ENCODE peak calls at places on chromosomes 16 and 17, in five cellular contexts. U, G, M, S and K are unnamed samples. For H3K27me3, the result is how much of the 10 kb centered on the place peaks cover.

GRCh38 chr16:2860826-2861567 is 3.0 kb upstream of the PRSS22 start:
- DNase-seq in U (no peak), G (no peak), M (no peak), S (no peak), K (peak)

GRCh38 chr17:79713391-79713790 is 17.4 kb upstream of the ENPP7 start:
- DNase-seq in U (no peak), G (no peak), M (no peak), S (no peak), K (no peak)

GRCh38 chr17:80491478-80492342 is 15.3 kb upstream of the NPTX1 start:
- DNase-seq in U (no peak), G (no peak), M (no peak), S (no peak), K (peak)

GRCh38 chr17:72134560-72135399 is 14.0 kb downstream of the SOX9 start:
- DNase-seq in U (no peak), G (no peak), M (no peak), S (no peak), K (peak)

GRCh38 chr16:50093607-50094570 is 28.1 kb downstream of the HEATR3 start:
- DNase-seq in U (no peak), G (no peak), M (peak), S (peak), K (no peak)

GRCh38 chr16:12063435-12063834 is 86.9 kb downstream of the SNX29 start:
- DNase-seq in U (no peak), G (no peak), M (no peak), S (no peak), K (no peak)

GRCh38 chr17:68011199-68011665 is 15.0 kb upstream of the C17orf58 start:
- DNase-seq in U (no peak), G (no peak), M (no peak), S (peak), K (no peak)

GRCh38 chr17:82524540-82524939 is 5.0 kb downstream of the FOXK2 start:
- DNase-seq in U (no peak), G (no peak), M (no peak), S (no peak), K (no peak)

GRCh38 chr17:72150632-72151460 is 30.0 kb downstream of the SOX9 start:
- DNase-seq in U (no peak), G (no peak), M (no peak), S (no peak), K (no peak)

GRCh38 chr16:81448154-81449131 is 3.8 kb downstream of the CMIP start:
- DNase-seq in U (no peak), G (no peak), M (peak), S (no peak), K (no peak)

GRCh38 chr17:49509588-49509917 is 14.5 kb downstream of the NGFR start:
- DNase-seq in U (no peak), G (no peak), M (no peak), S (no peak), K (no peak)

GRCh38 chr17:6453279-6454024 is 9.2 kb downstream of the PIMREG start:
- DNase-seq in U (no peak), G (no peak), M (no peak), S (no peak), K (no peak)

GRCh38 chr16:81485824-81486554 is 41.4 kb downstream of the CMIP start:
- DNase-seq in U (no peak), G (no peak), M (no peak), S (peak), K (no peak)

GRCh38 chr17:82199496-82199895 is 13.1 kb downstream of the CCDC57 start:
- DNase-seq in U (no peak), G (no peak), M (no peak), S (no peak), K (no peak)

DNA sequence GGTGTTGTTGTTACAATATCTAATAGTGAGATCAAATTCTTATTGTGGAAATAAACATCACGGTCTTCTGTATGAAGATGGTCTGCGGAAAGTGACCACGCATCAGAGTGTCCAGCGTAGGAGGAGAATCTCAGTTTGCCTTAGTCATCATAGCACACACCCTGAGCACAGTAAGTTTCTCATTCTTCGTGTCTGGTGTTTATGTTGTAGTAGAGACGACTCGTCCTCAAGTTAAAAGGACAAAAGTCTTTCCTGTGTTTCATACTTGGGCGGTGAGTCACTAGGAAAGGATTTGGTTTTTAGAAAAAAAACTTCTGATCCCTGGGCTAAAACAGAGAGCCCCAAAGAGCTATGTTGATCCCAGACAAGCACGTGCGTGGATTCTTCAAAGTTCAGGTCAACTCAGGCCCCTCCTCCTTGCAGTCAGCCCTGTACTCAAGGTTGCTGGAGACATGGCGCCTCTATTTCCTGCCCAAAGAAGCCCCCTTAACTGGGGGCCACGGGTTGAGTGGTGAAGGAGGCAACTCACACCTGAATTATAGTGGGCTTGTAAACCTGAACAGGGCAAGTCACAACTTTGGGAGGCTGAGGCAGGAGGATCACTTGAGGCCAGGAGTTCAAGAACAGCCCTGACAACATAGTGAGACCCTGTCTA is 170.4 kb downstream of the ZFHX3 start:
- DNase-seq in U (no peak), G (no peak), M (no peak), S (peak), K (peak)
- H3K27ac ChIP-seq in U (no peak), G (peak), M (no peak), S (peak), K (peak)

GRCh38 chr17:39935896-39936295 is 8.4 kb downstream of the LRRC3C start:
- DNase-seq in U (no peak), G (no peak), M (no peak), S (no peak), K (peak)

GRCh38 chr17:39939031-39939430 is 11.5 kb downstream of the LRRC3C start:
- DNase-seq in U (no peak), G (no peak), M (no peak), S (no peak), K (no peak)

GRCh38 chr17:39938140-39938869 is 10.8 kb downstream of the LRRC3C start:
- DNase-seq in U (no peak), G (no peak), M (no peak), S (no peak), K (no peak)

GRCh38 chr17:39939588-39940419 is 12.3 kb downstream of the LRRC3C start:
- DNase-seq in U (no peak), G (no peak), M (no peak), S (peak), K (peak)

DNA sequence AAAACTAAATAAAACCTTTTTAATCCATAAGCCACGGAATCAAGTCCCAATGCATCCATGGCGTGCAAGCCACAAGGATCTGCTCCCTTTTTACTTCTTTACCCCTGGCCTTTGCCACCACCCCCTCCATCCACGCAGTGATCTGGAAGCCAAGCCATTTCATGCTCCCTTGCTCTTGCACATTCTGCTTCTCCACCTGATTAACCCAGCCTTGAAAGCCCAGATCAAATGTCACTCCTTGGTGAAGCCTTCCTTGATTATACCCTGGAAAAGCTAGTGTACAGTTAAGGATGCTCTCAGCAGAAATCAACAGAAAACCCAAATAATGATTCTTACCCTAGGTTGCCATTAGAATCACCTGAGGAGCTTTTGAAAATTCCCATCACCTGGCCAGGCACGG is 9.9 kb downstream of the LRRC3C start:
- DNase-seq in U (no peak), G (no peak), M (no peak), S (no peak), K (no peak)
- H3K4me3 ChIP-seq in U (no peak), G (no peak), M (no peak), S (no peak), K (no peak)

GRCh38 chr17:14201595-14201994 is 35.1 kb downstream of the CDRT15 start:
- DNase-seq in U (no peak), G (no peak), M (no peak), S (no peak), K (no peak)
- H3K27me3 ChIP-seq in U (under half), G (under half), M (under half), S (under half), K (under half)

GRCh38 chr17:31493656-31494155 is 102.2 kb downstream of the RAB11FIP4 start:
- DNase-seq in U (no peak), G (no peak), M (no peak), S (no peak), K (no peak)
- H3K27ac ChIP-seq in U (no peak), G (peak), M (no peak), S (no peak), K (no peak)

GRCh38 chr17:45761957-45762565 is 22.1 kb upstream of the CRHR1 start:
- DNase-seq in U (no peak), G (no peak), M (no peak), S (no peak), K (no peak)

GRCh38 chr17:45768000-45768399 is 16.1 kb upstream of the CRHR1 start:
- DNase-seq in U (no peak), G (no peak), M (no peak), S (no peak), K (no peak)

GRCh38 chr17:45763182-45763581 is 20.9 kb upstream of the CRHR1 start:
- DNase-seq in U (no peak), G (no peak), M (no peak), S (no peak), K (no peak)

GRCh38 chr17:45759761-45760160 is 24.4 kb upstream of the CRHR1 start:
- DNase-seq in U (no peak), G (no peak), M (no peak), S (no peak), K (no peak)

GRCh38 chr17:45764479-45764878 is 19.6 kb upstream of the CRHR1 start:
- DNase-seq in U (no peak), G (no peak), M (no peak), S (no peak), K (no peak)
- H3K4me3 ChIP-seq in U (no peak), G (no peak), M (no peak), S (no peak), K (no peak)